ENCODE peak calls at places on chromosome 2, in eight cellular contexts. Q, V, T, A, X, P, L and W are unnamed samples.

GRCh38 chr2:48200591-48201293 is 294.4 kb upstream of the FBXO11 start:
- DNase-seq in Q (peak; percentile 28), V (no peak), T (no peak), A (no peak), X (no peak), P (no peak), L (no peak), W (no peak)

GRCh38 chr2:174794851-174795374 is 30.6 kb upstream of the CHRNA1 start:
- DNase-seq in Q (no peak), V (no peak), T (no peak), A (peak; percentile 72), X (no peak), P (no peak), L (no peak), W (no peak)

GRCh38 chr2:42787788-42788477 is 4.5 kb downstream of the HAAO start:
- DNase-seq in Q (no peak), V (no peak), T (no peak), A (no peak), X (no peak), P (no peak), L (no peak), W (peak; percentile 49)

GRCh38 chr2:221318751-221319150 is 253.4 kb downstream of the EPHA4 start:
- DNase-seq in Q (no peak), V (no peak), T (no peak), A (no peak), X (no peak), P (no peak), L (no peak), W (no peak)

GRCh38 chr2:23537991-23538390 is 153.0 kb downstream of the KLHL29 start:
- DNase-seq in Q (no peak), V (no peak), T (no peak), A (no peak), X (no peak), P (no peak), L (no peak), W (no peak)

GRCh38 chr2:188245230-188245629 is 46.4 kb upstream of the GULP1 start:
- DNase-seq in Q (no peak), V (no peak), T (no peak), A (no peak), X (no peak), P (no peak), L (no peak), W (no peak)

GRCh38 chr2:42040643-42041277 is 7.1 kb upstream of the PKDCC start:
- DNase-seq in Q (no peak), V (no peak), T (no peak), A (no peak), X (no peak), P (no peak), L (no peak), W (no peak)

GRCh38 chr2:232894251-232894650 is 24.2 kb downstream of the SNORC start:
- DNase-seq in Q (no peak), V (no peak), T (no peak), A (no peak), X (no peak), P (no peak), L (no peak), W (peak; percentile 51)

GRCh38 chr2:176106636-176107539 is at the start of gene HOXD11:
- DNase-seq in Q (no peak), V (peak; percentile 92), T (no peak), A (no peak), X (peak; percentile 48), P (no peak), L (no peak), W (peak; percentile 69)

GRCh38 chr2:233706720-233707119 is 6.0 kb upstream of the UGT1A5 start:
- DNase-seq in Q (no peak), V (no peak), T (no peak), A (peak; percentile 29), X (no peak), P (no peak), L (no peak), W (no peak)

DNA sequence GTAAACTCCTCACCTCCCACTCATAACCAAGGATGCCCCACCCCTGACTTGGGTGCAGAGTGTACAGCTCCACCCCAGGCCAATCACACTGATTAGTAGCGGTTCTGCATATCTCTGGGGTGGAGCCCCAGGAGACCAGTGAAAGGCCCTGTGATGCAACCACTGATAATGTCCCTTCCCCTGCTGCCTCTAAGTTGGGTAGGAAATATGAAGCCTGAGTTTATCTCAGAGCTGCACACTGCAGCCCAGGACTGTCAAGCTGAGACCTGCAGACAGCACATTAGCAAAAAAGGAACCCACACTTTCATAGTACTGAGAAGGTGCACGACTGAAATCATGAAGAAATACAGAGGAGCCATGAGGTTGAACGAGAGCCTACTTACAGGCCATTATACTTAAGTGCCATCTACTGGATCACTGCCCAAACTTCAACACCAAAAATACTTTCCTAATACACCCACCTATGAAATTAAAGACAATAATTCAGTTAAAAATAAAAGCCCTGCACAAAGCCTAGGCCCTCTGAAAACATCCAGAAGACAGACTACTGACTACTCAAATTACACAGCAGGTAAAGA is 455.4 kb upstream of the LRRTM4 start:
- DNase-seq in Q (no peak), V (no peak), T (no peak), A (no peak), X (no peak), P (no peak), L (no peak), W (no peak)
- TF ChIP-seq CTCF in Q (no peak), V (no peak), T (no peak), A (no peak), X (no peak), P (no peak), L (no peak), W (peak; percentile 56)

GRCh38 chr2:109238580-109238979 is 109.6 kb downstream of the SH3RF3 start:
- DNase-seq in Q (peak; percentile 49), V (peak; percentile 91), T (peak; percentile 45), A (peak; percentile 69), X (no peak), P (peak; percentile 63), L (peak; percentile 19), W (no peak)

GRCh38 chr2:109237792-109238191 is 108.8 kb downstream of the SH3RF3 start:
- DNase-seq in Q (no peak), V (no peak), T (no peak), A (no peak), X (no peak), P (no peak), L (no peak), W (no peak)

GRCh38 chr2:109242654-109243331 is 113.8 kb downstream of the SH3RF3 start:
- DNase-seq in Q (no peak), V (peak; percentile 87), T (peak; percentile 76), A (peak; percentile 92), X (no peak), P (no peak), L (no peak), W (no peak)

GRCh38 chr2:109242222-109242653 is 113.2 kb downstream of the SH3RF3 start:
- DNase-seq in Q (no peak), V (peak; percentile 74), T (no peak), A (no peak), X (no peak), P (no peak), L (no peak), W (no peak)

GRCh38 chr2:109239720-109240119 is 110.7 kb downstream of the SH3RF3 start:
- DNase-seq in Q (no peak), V (no peak), T (peak; percentile 28), A (peak; percentile 67), X (no peak), P (no peak), L (no peak), W (no peak)
- TF ChIP-seq CTCF in Q (no peak), V (no peak), T (no peak), A (no peak), X (no peak), P (no peak), L (no peak), W (no peak)

DNA sequence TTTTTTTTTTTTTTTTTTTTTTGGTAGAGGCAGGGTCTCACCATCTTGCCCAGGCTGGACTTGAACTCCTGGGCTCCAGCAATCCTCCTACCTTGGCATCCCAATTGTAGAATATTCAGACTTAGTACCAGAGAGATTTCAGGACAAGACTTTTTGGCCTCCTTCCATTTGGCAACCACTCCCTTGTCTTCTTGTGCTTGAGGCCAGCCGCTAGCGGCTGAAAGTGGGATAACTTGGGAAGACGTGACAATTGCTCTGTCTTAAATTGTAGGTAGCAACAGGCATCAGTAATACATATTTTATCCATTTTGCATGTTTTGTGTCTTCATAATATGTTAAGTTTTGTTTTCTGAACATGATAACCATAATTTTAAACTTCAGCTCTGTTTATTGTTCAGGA is 53.3 kb upstream of the TTN start:
- DNase-seq in Q (no peak), V (no peak), T (no peak), A (no peak), X (no peak), P (peak; percentile 17), L (no peak), W (no peak)
- TF ChIP-seq CTCF in Q (no peak), V (no peak), T (no peak), A (no peak), X (no peak), P (no peak), L (no peak), W (no peak)

GRCh38 chr2:69645026-69645425 is 1.5 kb upstream of the AAK1 start:
- DNase-seq in Q (no peak), V (no peak), T (no peak), A (no peak), X (no peak), P (no peak), L (no peak), W (no peak)
- TF ChIP-seq CTCF in Q (no peak), V (no peak), T (no peak), A (no peak), X (no peak), P (no peak), L (no peak), W (no peak)

DNA sequence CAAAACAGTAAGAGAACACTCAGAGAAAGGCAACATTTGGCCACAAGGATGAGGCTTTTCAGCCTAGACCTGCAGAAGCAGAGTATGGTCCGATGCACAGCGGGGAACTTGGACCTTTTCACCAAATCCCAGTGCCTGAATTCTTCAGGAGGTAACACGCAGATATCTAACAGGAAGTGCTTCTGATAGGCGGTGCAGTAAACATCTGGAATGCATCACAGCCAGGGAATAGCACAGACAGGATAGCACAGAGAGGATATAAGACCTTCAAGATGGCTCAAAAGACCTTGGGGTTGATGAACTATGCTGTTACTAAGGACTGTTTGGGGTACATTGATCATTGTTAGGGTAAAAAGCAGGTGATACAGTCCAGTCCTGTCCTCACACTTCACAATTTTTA is 1.7 kb downstream of the TMEM127 start:
- DNase-seq in Q (no peak), V (no peak), T (no peak), A (no peak), X (no peak), P (no peak), L (no peak), W (no peak)
- TF ChIP-seq CTCF in Q (no peak), V (no peak), T (no peak), A (no peak), X (no peak), P (no peak), L (no peak), W (no peak)